ENCODE peak calls at places on chromosomes 1 and 21, in seven cellular contexts. H, E, P, Q, A, N and U are unnamed samples. For H3K36me3 and H3K4me1, the result is how much of the 10 kb centered on the place peaks cover.

GRCh38 chr1:221994274-221994698 is 252.4 kb upstream of the DUSP10 start:
- DNase-seq in N (peak), Q (no peak), H (no peak), P (no peak), E (no peak), A (no peak), U (no peak)

GRCh38 chr1:22454476-22455056 is 2.9 kb downstream of the ZBTB40 start:
- DNase-seq in N (no peak), E (no peak), H (peak), A (no peak), P (peak), Q (no peak), U (no peak)

GRCh38 chr1:245752551-245752950 is 597.8 kb downstream of the KIF26B start:
- DNase-seq in P (no peak), Q (no peak), N (no peak), H (no peak), A (no peak), E (no peak), U (no peak)

GRCh38 chr21:30769724-30770431 is 14.7 kb upstream of the KRTAP21-1 start:
- DNase-seq in Q (no peak), E (no peak), H (no peak), P (no peak), N (no peak), A (no peak), U (no peak)

GRCh38 chr1:216485042-216485441 is 61.8 kb upstream of the USH2A start:
- DNase-seq in N (no peak), E (no peak), A (no peak), H (no peak), P (no peak), Q (no peak), U (no peak)

GRCh38 chr21:46065215-46065992 is 32.5 kb upstream of the COL6A2 start:
- DNase-seq in N (no peak), A (no peak), H (no peak), P (no peak), E (no peak), Q (no peak), U (no peak)

GRCh38 chr1:72601035-72601674 is 318.8 kb upstream of the NEGR1 start:
- DNase-seq in N (no peak), Q (no peak), E (no peak), A (peak), H (no peak), P (no peak), U (no peak)

GRCh38 chr1:245765241-245766000 is 610.6 kb downstream of the KIF26B start:
- DNase-seq in E (no peak), A (peak), H (no peak), Q (no peak), P (no peak), N (no peak), U (no peak)

GRCh38 chr21:27693376-27693775 is 726.5 kb upstream of the ADAMTS5 start:
- DNase-seq in Q (no peak), P (no peak), E (no peak), H (no peak), A (no peak), N (no peak), U (no peak)

GRCh38 chr1:202349263-202349928 is 897 bp downstream of the PPP1R12B start:
- DNase-seq in P (peak), Q (no peak), E (no peak), N (no peak), H (peak), A (peak), U (no peak)

GRCh38 chr1:200075938-200076546 is 48.5 kb downstream of the NR5A2 start:
- DNase-seq in E (peak), P (no peak), H (no peak), Q (no peak), A (peak), N (no peak), U (no peak)

GRCh38 chr1:31717341-31717740 is 13.5 kb upstream of the COL16A1 start:
- DNase-seq in A (no peak), N (no peak), Q (no peak), H (peak), P (no peak), E (no peak), U (no peak)

GRCh38 chr1:147740391-147740790 is 20.0 kb downstream of the GJA5 start:
- DNase-seq in Q (peak), A (no peak), H (no peak), N (no peak), P (no peak), E (no peak), U (no peak)

DNA sequence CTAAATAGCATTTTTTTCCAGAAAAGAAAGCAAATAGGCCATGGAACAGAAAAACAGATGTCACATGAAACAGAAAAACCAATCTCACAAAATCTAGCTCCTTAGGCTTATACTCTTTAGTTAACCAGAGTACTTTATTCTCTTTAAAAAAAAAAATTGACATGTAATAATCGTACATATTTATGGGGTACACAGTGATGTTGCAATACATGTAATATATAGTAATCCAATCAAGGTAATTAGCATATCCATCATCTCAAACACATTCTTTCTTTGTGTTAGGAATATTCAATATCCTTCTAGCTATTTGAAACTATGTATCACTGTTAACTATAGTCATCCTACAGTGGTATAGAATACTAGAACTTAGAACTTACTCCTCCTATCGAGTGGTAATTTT is 20.1 kb downstream of the LBR start:
- DNase-seq in E (no peak), H (no peak), P (no peak), Q (no peak), N (no peak), A (no peak), U (no peak)
- H3K36me3 ChIP-seq in E (under half), H (half or more), P (half or more), Q (under half), N (under half), A (under half), U (half or more)

GRCh38 chr1:230138561-230139239 is 71.7 kb downstream of the GALNT2 start:
- DNase-seq in A (no peak), N (no peak), E (no peak), Q (no peak), P (no peak), H (no peak), U (no peak)

GRCh38 chr1:230140221-230141001 is 73.4 kb downstream of the GALNT2 start:
- DNase-seq in E (no peak), H (no peak), Q (no peak), P (no peak), N (no peak), A (no peak), U (no peak)

GRCh38 chr1:230141002-230141648 is 74.1 kb downstream of the GALNT2 start:
- DNase-seq in H (no peak), N (no peak), A (no peak), E (no peak), Q (no peak), P (no peak), U (no peak)

GRCh38 chr1:230139306-230139705 is 72.3 kb downstream of the GALNT2 start:
- DNase-seq in Q (no peak), E (no peak), N (no peak), P (no peak), H (no peak), A (no peak), U (no peak)

GRCh38 chr1:230139741-230140140 is 72.7 kb downstream of the GALNT2 start:
- DNase-seq in A (no peak), E (no peak), N (no peak), P (no peak), H (no peak), Q (no peak), U (no peak)
- H3K4me1 ChIP-seq in A (under half), E (under half), N (under half), P (half or more), H (half or more), Q (under half), U (under half)

DNA sequence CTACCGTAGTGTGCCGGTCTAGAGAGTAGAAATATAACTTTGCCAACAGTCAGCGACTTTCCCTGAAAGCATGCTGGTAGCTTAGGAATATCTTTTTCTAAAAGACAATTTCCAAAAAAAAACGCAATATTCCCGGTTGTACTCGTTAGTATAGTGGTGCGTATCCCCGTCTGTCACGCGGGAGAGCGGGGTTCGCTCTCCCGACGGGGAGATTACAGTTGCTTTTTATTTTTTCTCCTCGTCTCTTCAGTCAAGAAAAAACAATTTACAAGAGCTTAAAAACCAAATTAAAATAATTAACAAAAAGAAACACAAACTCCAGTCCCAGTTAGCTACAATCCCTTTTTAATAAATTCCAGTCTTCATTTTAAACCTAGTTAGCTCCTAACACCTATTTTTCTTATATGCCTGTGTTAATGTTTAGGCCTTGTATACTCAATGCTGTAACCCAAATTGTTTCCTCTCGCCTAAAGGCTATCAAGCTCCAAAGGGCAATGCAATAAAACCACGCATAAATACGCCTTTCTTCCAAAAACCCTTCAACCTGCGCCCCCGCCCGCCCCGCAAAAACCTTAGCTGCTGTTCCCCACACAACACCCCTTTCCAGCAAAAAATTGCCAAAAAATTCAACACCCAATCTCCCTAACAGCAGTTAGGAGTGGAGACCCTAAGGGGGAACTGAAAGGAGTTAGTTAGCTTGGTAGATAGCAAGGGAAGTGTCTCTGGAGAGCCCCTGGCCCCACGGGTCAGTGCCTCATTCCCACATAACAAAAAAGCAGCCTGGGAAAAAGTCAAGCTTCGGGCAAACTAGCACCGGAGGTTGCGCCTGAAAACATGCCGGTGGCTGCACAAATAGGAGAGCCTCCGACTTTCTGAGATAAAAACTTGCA is 7.9 kb downstream of the HSPA6 start:
- DNase-seq in A (peak), N (no peak), E (no peak), P (no peak), H (peak), Q (no peak), U (no peak)
- TF ChIP-seq YY1 in A (no peak), N (no peak), E (no peak), P (no peak), H (peak), Q (no peak), U (no peak)

GRCh38 chr1:203703586-203703985 is 61.4 kb upstream of the LAX1 start:
- DNase-seq in H (no peak), P (no peak), N (no peak), Q (no peak), E (no peak), A (no peak), U (no peak)
- H3K36me3 ChIP-seq in H (half or more), P (half or more), N (under half), Q (under half), E (under half), A (under half), U (half or more)

GRCh38 chr1:177200290-177200689 is 29.5 kb downstream of the BRINP2 start:
- DNase-seq in P (no peak), Q (no peak), N (no peak), E (no peak), H (no peak), A (no peak), U (no peak)
- H3K4me1 ChIP-seq in P (under half), Q (under half), N (under half), E (under half), H (under half), A (under half), U (under half)

GRCh38 chr1:59511476-59512465 is 214.9 kb downstream of the FGGY start:
- DNase-seq in E (no peak), H (no peak), P (no peak), Q (no peak), N (no peak), A (peak), U (no peak)
- TF ChIP-seq YY1 in E (no peak), H (no peak), P (no peak), Q (no peak), N (no peak), A (no peak), U (no peak)

DNA sequence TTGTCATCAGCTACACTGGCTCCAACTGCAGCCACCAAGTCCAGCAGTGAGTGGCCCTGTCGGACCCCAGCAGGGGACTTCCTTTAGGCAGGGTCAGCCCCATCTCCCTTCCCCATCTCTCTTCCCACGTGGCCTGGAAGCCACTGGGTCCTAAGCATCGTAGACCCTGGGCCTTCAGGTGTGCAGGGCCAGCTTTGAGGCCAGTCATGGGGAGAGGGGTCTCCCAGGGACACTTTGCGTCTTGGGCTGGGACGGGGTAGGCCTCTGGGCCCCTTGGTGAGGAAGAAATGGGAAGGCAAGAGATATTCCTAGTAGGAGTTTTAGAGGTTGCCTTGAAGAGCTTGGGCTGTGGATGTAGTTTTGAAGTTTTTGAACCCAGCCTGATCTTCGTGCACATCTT is 12.1 kb upstream of the MIIP start:
- DNase-seq in Q (no peak), N (no peak), A (no peak), P (no peak), H (no peak), E (no peak), U (no peak)
- H3K36me3 ChIP-seq in Q (half or more), N (under half), A (under half), P (half or more), H (half or more), E (under half), U (half or more)

GRCh38 chr21:44082648-44083436 is 24.4 kb upstream of the PWP2 start:
- DNase-seq in E (no peak), N (no peak), A (no peak), Q (no peak), H (no peak), P (no peak), U (no peak)
- H3K4me1 ChIP-seq in E (under half), N (under half), A (under half), Q (under half), H (under half), P (under half), U (under half)

DNA sequence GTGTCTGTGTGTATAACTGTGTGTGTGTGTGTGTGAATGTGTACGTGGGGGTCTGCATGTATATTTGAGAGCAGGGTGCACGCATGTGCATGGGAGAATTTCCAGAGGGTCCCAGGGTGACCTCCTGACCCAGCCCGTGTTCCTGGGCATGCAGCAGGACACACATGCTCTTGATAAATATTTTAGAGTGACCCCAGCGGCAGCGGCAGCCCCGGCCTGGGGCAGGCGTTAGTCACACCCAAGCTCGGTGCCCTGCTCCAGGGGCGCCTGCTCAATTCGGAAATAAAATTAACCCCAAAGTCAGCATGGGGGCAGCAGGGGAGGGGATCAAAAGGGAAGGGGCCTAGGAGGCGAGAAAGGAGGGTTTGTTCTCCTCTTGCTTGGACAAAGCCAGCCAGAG is 107.5 kb downstream of the PAX7 start:
- DNase-seq in E (no peak), P (no peak), H (no peak), A (no peak), N (no peak), Q (no peak), U (no peak)
- TF ChIP-seq YY1 in E (no peak), P (no peak), H (no peak), A (no peak), N (no peak), Q (no peak), U (no peak)